ENCODE peak calls at places on chromosome X, in six cellular contexts. A, I, Z, N, O and K are unnamed samples.

GRCh38 chrX:32395878-32396277 is 815.5 kb downstream of the DMD start:
- DNase-seq in A (no peak), I (no peak), Z (no peak), N (no peak), O (no peak), K (no peak)

GRCh38 chrX:73913580-73913979 is 350.6 kb downstream of the CHIC1 start:
- DNase-seq in A (no peak), I (no peak), Z (no peak), N (no peak), O (no peak), K (no peak)

GRCh38 chrX:368811-369562 is 17.7 kb downstream of the PPP2R3B start:
- DNase-seq in A (no peak), I (no peak), Z (no peak), N (peak; percentile 72), O (no peak), K (no peak)

GRCh38 chrX:46376246-46376885 is 168.9 kb downstream of the ZNF674 start:
- DNase-seq in A (peak; percentile 11), I (peak; percentile 20), Z (peak; percentile 55), N (peak; percentile 69), O (peak; percentile 22), K (peak; percentile 12)

GRCh38 chrX:68355629-68355920 is 77.7 kb downstream of the OPHN1 start:
- DNase-seq in A (no peak), I (no peak), Z (no peak), N (no peak), O (no peak), K (no peak)

GRCh38 chrX:154051210-154051810 is 31.6 kb upstream of the IRAK1 start:
- DNase-seq in A (peak; percentile 27), I (peak; percentile 83), Z (peak; percentile 91), N (peak; percentile 66), O (peak; percentile 86), K (no peak)

GRCh38 chrX:30793767-30794103 is 95.3 kb downstream of the TAB3 start:
- DNase-seq in A (no peak), I (no peak), Z (no peak), N (no peak), O (no peak), K (no peak)

GRCh38 chrX:65723706-65724105 is 56.3 kb downstream of the MSN start:
- DNase-seq in A (no peak), I (no peak), Z (no peak), N (no peak), O (no peak), K (no peak)

GRCh38 chrX:146907391-146908240 is 93.1 kb upstream of the CXorf51A start:
- DNase-seq in A (no peak), I (no peak), Z (no peak), N (peak; percentile 1), O (no peak), K (no peak)

GRCh38 chrX:68902706-68903105 is 73.9 kb downstream of the EFNB1 start:
- DNase-seq in A (no peak), I (no peak), Z (no peak), N (no peak), O (no peak), K (no peak)

GRCh38 chrX:114889454-114889853 is 128.0 kb downstream of the IL13RA2 start:
- DNase-seq in A (no peak), I (no peak), Z (no peak), N (no peak), O (no peak), K (no peak)

GRCh38 chrX:149504226-149504914 is 736 bp downstream of the IDS start:
- DNase-seq in A (no peak), I (no peak), Z (peak; percentile 69), N (peak; percentile 27), O (no peak), K (no peak)

GRCh38 chrX:9940397-9940796 is 26.8 kb upstream of the CLDN34 start:
- DNase-seq in A (peak; percentile 20), I (no peak), Z (no peak), N (no peak), O (no peak), K (peak; percentile 84)

GRCh38 chrX:152131525-152131924 is 6.9 kb downstream of the MAGEA10 start:
- DNase-seq in A (no peak), I (no peak), Z (no peak), N (no peak), O (no peak), K (no peak)

GRCh38 chrX:48472225-48472624 is 2.2 kb upstream of the SLC38A5 start:
- DNase-seq in A (no peak), I (no peak), Z (no peak), N (no peak), O (no peak), K (no peak)

GRCh38 chrX:134634691-134635090 is 23.6 kb downstream of the PLAC1 start:
- DNase-seq in A (no peak), I (no peak), Z (no peak), N (no peak), O (no peak), K (no peak)

GRCh38 chrX:74451450-74452198 is 30.3 kb downstream of the SLC16A2 start:
- DNase-seq in A (no peak), I (no peak), Z (no peak), N (no peak), O (no peak), K (no peak)

GRCh38 chrX:153885968-153886903 is at the start of gene L1CAM:
- DNase-seq in A (no peak), I (no peak), Z (no peak), N (peak; percentile 64), O (no peak), K (no peak)

GRCh38 chrX:113512700-113513395 is 672.2 kb upstream of the AMOT start:
- DNase-seq in A (no peak), I (no peak), Z (no peak), N (no peak), O (no peak), K (peak; percentile 39)

GRCh38 chrX:108250654-108251579 is 159.3 kb downstream of the ATG4A start:
- DNase-seq in A (no peak), I (peak; percentile 44), Z (no peak), N (peak; percentile 76), O (no peak), K (no peak)

GRCh38 chrX:153934473-153935325 is at the start of gene NAA10:
- DNase-seq in A (no peak), I (peak; percentile 66), Z (peak; percentile 85), N (peak; percentile 89), O (peak; percentile 69), K (no peak)

GRCh38 chrX:34656842-34657780 is at the start of gene TMEM47:
- DNase-seq in A (peak; percentile 21), I (peak; percentile 72), Z (peak; percentile 55), N (peak; percentile 98), O (peak; percentile 61), K (peak; percentile 25)

GRCh38 chrX:124211312-124211942 is 121.0 kb upstream of the TEX13D start:
- DNase-seq in A (no peak), I (no peak), Z (no peak), N (peak; percentile 50), O (no peak), K (no peak)

GRCh38 chrX:64204701-64205440 is 637 bp downstream of the AMER1 start:
- DNase-seq in A (no peak), I (peak; percentile 24), Z (peak; percentile 48), N (peak; percentile 44), O (peak; percentile 31), K (no peak)

GRCh38 chrX:30156009-30156408 is 59.4 kb upstream of the MAGEB2 start:
- DNase-seq in A (no peak), I (no peak), Z (no peak), N (no peak), O (no peak), K (no peak)

GRCh38 chrX:135345328-135345645 is 36.0 kb downstream of the ETDC start:
- DNase-seq in A (no peak), I (peak; percentile 32), Z (no peak), N (no peak), O (peak; percentile 50), K (no peak)

GRCh38 chrX:153408871-153409351 is 2.4 kb upstream of the ZFP92 start:
- DNase-seq in A (no peak), I (no peak), Z (no peak), N (no peak), O (no peak), K (no peak)

GRCh38 chrX:45850197-45850774 is 649.6 kb upstream of the DIPK2B start:
- DNase-seq in A (no peak), I (peak; percentile 15), Z (no peak), N (peak; percentile 36), O (peak; percentile 26), K (no peak)

GRCh38 chrX:38409289-38409688 is 56.9 kb downstream of the OTC start:
- DNase-seq in A (no peak), I (no peak), Z (no peak), N (no peak), O (no peak), K (no peak)

GRCh38 chrX:5829060-5829459 is 399.6 kb downstream of the NLGN4X start:
- DNase-seq in A (no peak), I (no peak), Z (no peak), N (no peak), O (no peak), K (no peak)

GRCh38 chrX:2898861-2899512 is 30.2 kb downstream of the ARSD start:
- DNase-seq in A (no peak), I (no peak), Z (peak; percentile 50), N (no peak), O (peak; percentile 65), K (no peak)
- H3K4me3 ChIP-seq in A (no peak overlapping the region), I (no peak overlapping the region), Z (no peak overlapping the region), N (no peak overlapping the region), O (no peak overlapping the region), K (no peak overlapping the region)

GRCh38 chrX:109384569-109385174 is 97.2 kb downstream of the GUCY2F start:
- DNase-seq in A (no peak), I (no peak), Z (no peak), N (peak; percentile 71), O (no peak), K (no peak)
- TF ChIP-seq CTCF in A (peak; percentile 29), I (peak; percentile 29), Z (no peak), N (peak; percentile 82), O (no peak), K (peak; percentile 24)

DNA sequence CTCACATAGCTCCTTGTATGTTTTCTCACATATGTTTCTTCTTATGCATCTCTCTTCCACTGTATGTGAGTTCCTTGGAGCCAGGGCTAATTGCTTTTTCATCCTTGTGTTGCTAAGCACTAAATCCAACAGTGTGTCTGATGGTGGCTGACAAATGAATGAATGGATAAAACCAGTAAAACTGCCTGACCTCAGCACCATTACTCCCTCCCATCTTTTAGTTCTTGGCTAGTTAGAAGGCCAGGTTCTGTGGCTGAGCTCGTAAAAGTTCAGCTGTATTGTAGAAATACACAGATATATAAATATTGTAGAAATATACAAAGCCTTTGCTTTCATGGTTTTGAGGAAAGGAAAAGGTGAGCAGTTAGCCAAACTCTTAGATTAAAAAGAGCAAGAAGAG is 50.4 kb downstream of the ARX start:
- DNase-seq in A (no peak), I (no peak), Z (no peak), N (no peak), O (no peak), K (no peak)
- H3K27me3 ChIP-seq in A (no peaks in the 10 kb centered on the region), I (no peaks in the 10 kb centered on the region), Z (no peaks in the 10 kb centered on the region), N (no peaks in the 10 kb centered on the region), O (no peaks in the 10 kb centered on the region), K (no peaks in the 10 kb centered on the region)

GRCh38 chrX:41200785-41201184 is 115.5 kb downstream of the USP9X start:
- DNase-seq in A (no peak), I (no peak), Z (no peak), N (no peak), O (no peak), K (no peak)
- H3K4me3 ChIP-seq in A (no peak overlapping the region), I (no peak overlapping the region), Z (no peak overlapping the region), N (no peak overlapping the region), O (no peak overlapping the region), K (no peak overlapping the region)